ENCODE peak calls at places on chromosomes 16 and 17, in nine cellular contexts. J, W, P, K, Y, N, U, Q and I are unnamed samples.

GRCh38 chr17:14201087-14201486 is 35.6 kb downstream of the CDRT15 start:
- DNase-seq in P (peak; percentile 32), U (no peak), W (no peak), Y (no peak), K (no peak), Q (no peak), N (no peak), J (no peak), I (no peak)

GRCh38 chr17:78735832-78736525 is 46.1 kb downstream of the CYTH1 start:
- DNase-seq in Q (no peak), U (no peak), P (no peak), K (no peak), Y (no peak), N (peak; percentile 38), W (no peak), J (no peak), I (no peak)

GRCh38 chr17:34249497-34249877 is 5.6 kb upstream of the CCL2 start:
- DNase-seq in Q (no peak), Y (no peak), U (no peak), P (no peak), K (no peak), N (no peak), J (no peak), W (no peak), I (no peak)

GRCh38 chr16:81376880-81377279 is 62.1 kb downstream of the GAN start:
- DNase-seq in Q (no peak), W (no peak), U (peak; percentile 35), N (no peak), Y (no peak), K (no peak), J (no peak), P (peak; percentile 27), I (no peak)

GRCh38 chr17:51085150-51085805 is 35.4 kb downstream of the SPAG9 start:
- DNase-seq in W (no peak), K (no peak), Q (no peak), U (no peak), J (no peak), Y (no peak), P (no peak), N (no peak), I (no peak)

GRCh38 chr17:76529643-76530488 is 7.6 kb downstream of the CYGB start:
- DNase-seq in U (no peak), W (peak; percentile 76), J (no peak), Y (no peak), N (no peak), K (peak; percentile 97), P (no peak), Q (no peak), I (no peak)

GRCh38 chr17:38864636-38865398 is 5.0 kb upstream of the LASP1 start:
- DNase-seq in Q (no peak), Y (no peak), W (peak; percentile 69), J (no peak), U (no peak), N (no peak), P (no peak), K (no peak), I (no peak)

GRCh38 chr16:76265434-76266045 is 11.7 kb upstream of the CNTNAP4 start:
- DNase-seq in W (peak; percentile 63), K (no peak), N (no peak), Q (no peak), J (no peak), P (peak; percentile 26), Y (no peak), U (no peak), I (no peak)

GRCh38 chr16:57600048-57600835 is 28.2 kb upstream of the ADGRG1 start:
- DNase-seq in Q (peak; percentile 39), Y (no peak), N (peak; percentile 68), U (no peak), P (peak; percentile 68), K (peak; percentile 62), J (no peak), W (peak; percentile 90), I (no peak)

GRCh38 chr17:32310927-32311568 is 30.9 kb downstream of the C17orf75 start:
- DNase-seq in K (no peak), Q (no peak), N (no peak), Y (no peak), W (peak; percentile 64), U (no peak), P (no peak), J (no peak), I (no peak)

GRCh38 chr17:38914741-38915638 is 10.4 kb upstream of the LASP1NB start:
- DNase-seq in W (peak; percentile 76), Y (no peak), P (no peak), K (peak; percentile 58), U (no peak), N (no peak), Q (no peak), J (no peak), I (no peak)

GRCh38 chr17:34347063-34347462 is 9.2 kb upstream of the CCL13 start:
- DNase-seq in Y (no peak), Q (no peak), P (no peak), W (no peak), N (no peak), U (no peak), J (no peak), K (no peak), I (no peak)